ENCODE peak calls at places on chromosomes 2 and 18, in five cellular contexts. H is IMR-90, V is A549, D is MM.1S, U is HCT116. W is an unnamed sample.

GRCh38 chr2:136310005-136310495 is 192.1 kb upstream of the CXCR4 start:
- DNase-seq in H (no peak), V (peak; percentile 8), D (no peak), U (no peak), W (no peak)

GRCh38 chr2:221310720-221311119 is 261.4 kb downstream of the EPHA4 start:
- DNase-seq in H (no peak), V (no peak), D (no peak), U (no peak), W (no peak)

GRCh38 chr2:73203055-73203681 is 794 bp downstream of the NOTO start:
- DNase-seq in H (no peak), V (no peak), D (no peak), U (no peak), W (no peak)

GRCh38 chr2:110873597-110874525 is 141.5 kb downstream of the ACOXL start:
- DNase-seq in H (no peak), V (no peak), D (no peak), U (no peak), W (no peak)

GRCh38 chr2:10120938-10121574 is 1.5 kb upstream of the RRM2 start:
- DNase-seq in H (peak; percentile 21), V (no peak), D (peak; percentile 62), U (no peak), W (no peak)

GRCh38 chr18:6885992-6886823 is 156.7 kb downstream of the ARHGAP28 start:
- DNase-seq in H (peak; percentile 59), V (peak; percentile 27), D (peak; percentile 47), U (no peak), W (no peak)

GRCh38 chr2:64276417-64277095 is 132.3 kb upstream of the PELI1 start:
- DNase-seq in H (no peak), V (no peak), D (no peak), U (no peak), W (no peak)

GRCh38 chr2:27307545-27308358 is 493 bp downstream of the UCN start:
- DNase-seq in H (no peak), V (no peak), D (no peak), U (no peak), W (no peak)

GRCh38 chr2:212027681-212028628 is 510.6 kb downstream of the ERBB4 start:
- DNase-seq in H (peak; percentile 52), V (no peak), D (no peak), U (no peak), W (no peak)

GRCh38 chr2:36414307-36414706 is 58.7 kb downstream of the CRIM1 start:
- DNase-seq in H (no peak), V (no peak), D (no peak), U (no peak), W (no peak)

GRCh38 chr2:105361132-105361889 is 24.0 kb downstream of the C2orf49 start:
- DNase-seq in H (no peak), V (no peak), D (no peak), U (no peak), W (no peak)

GRCh38 chr18:46271488-46271887 is 167.3 kb downstream of the HAUS1 start:
- DNase-seq in H (no peak), V (no peak), D (no peak), U (no peak), W (no peak)

GRCh38 chr2:69888451-69888850 is 5.3 kb upstream of the SNRNP27 start:
- DNase-seq in H (no peak), V (no peak), D (no peak), U (no peak), W (no peak)

GRCh38 chr2:130303142-130303541 is 39.6 kb upstream of the IMP4 start:
- DNase-seq in H (no peak), V (no peak), D (no peak), U (no peak), W (no peak)

DNA sequence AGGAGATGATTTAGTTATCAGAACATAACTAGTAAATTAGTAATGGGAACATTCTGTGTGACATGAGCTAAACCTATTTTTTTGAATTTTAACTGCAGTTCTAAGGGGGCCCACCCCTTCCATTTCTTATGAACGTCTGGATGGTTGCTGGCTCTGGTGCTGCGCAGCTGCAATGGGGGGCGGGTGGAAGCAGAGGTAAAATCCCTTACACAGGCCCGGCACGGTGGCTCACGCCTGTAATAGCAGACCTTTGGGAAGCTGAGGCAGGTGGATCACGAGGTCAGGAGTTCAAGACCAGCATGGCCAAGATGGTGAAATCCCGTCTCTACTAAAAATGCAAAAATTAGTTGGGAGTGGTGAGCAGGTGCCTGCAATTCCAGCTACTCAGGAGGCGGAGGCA is 151.5 kb downstream of the GALR1 start:
- DNase-seq in H (no peak), V (no peak), D (peak; percentile 67), U (no peak), W (no peak)
- H3K27ac ChIP-seq in H (no peak overlapping the region), V (no peak overlapping the region), D (peak overlapping the region; percentile 75), U (no peak overlapping the region), W (no peak overlapping the region)

GRCh38 chr2:165810418-165810817 is 16.4 kb upstream of the GALNT3 start:
- DNase-seq in H (no peak), V (no peak), D (no peak), U (no peak), W (no peak)

GRCh38 chr2:165815742-165816141 is 21.7 kb upstream of the GALNT3 start:
- DNase-seq in H (no peak), V (no peak), D (no peak), U (no peak), W (no peak)

GRCh38 chr2:165815299-165815698 is 21.3 kb upstream of the GALNT3 start:
- DNase-seq in H (no peak), V (no peak), D (no peak), U (no peak), W (no peak)

GRCh38 chr2:165818920-165819319 is 24.9 kb upstream of the GALNT3 start:
- DNase-seq in H (no peak), V (no peak), D (no peak), U (no peak), W (no peak)

GRCh38 chr2:165814473-165814872 is 20.4 kb upstream of the GALNT3 start:
- DNase-seq in H (no peak), V (no peak), D (no peak), U (no peak), W (no peak)
- H3K27ac ChIP-seq in H (no peak overlapping the region), V (no peak overlapping the region), D (no peak overlapping the region), U (no peak overlapping the region), W (no peak overlapping the region)

GRCh38 chr2:162333968-162334367 is 10.0 kb upstream of the GCA start:
- DNase-seq in H (peak; percentile 33), V (no peak), D (peak; percentile 26), U (no peak), W (no peak)
- H3K27ac ChIP-seq in H (no peak overlapping the region), V (no peak overlapping the region), D (no peak overlapping the region), U (no peak overlapping the region), W (no peak overlapping the region)

DNA sequence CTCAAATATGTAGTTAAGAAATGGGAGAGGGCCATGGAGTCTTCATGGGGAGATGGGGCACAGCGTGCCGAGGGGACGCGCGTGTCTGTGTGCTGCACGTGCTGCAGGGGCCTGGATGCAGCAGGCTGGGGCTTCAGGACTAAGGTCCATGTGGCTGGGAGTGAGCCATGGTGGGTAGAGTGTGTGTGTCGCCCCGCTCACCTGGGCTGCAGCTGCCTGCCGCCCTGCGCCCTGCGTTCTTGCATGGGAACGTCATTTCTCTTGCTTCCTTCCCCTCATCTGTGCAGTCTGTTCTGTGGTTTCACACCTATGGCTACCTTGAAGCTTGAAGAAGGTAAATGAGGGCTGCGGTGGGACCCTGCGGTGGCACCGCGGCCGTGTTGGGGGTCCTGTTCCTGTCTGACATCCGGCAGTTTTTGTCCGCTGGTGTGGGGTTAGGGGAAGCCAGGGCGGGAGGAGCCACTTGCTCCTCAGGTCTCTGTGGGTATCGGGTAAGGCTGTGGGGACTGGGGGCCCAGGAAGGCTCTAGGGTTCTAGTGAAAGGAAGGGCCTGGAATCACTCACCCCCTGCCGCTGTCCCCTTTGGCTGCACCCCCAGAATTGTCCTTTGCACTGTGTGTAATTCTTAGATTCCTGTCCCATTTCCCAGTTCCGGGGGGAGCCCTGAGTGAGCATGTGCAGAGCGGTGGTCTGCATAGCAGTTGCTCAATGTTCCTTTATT is 54.1 kb upstream of the HS6ST1 start:
- DNase-seq in H (no peak), V (no peak), D (no peak), U (no peak), W (no peak)
- H3K27ac ChIP-seq in H (no peak overlapping the region), V (no peak overlapping the region), D (peak overlapping the region; percentile 93), U (no peak overlapping the region), W (no peak overlapping the region)

GRCh38 chr2:232421189-232421785 is 14.6 kb downstream of the ALPG start:
- DNase-seq in H (no peak), V (no peak), D (no peak), U (peak; percentile 32), W (no peak)
- H3K27ac ChIP-seq in H (no peak overlapping the region), V (no peak overlapping the region), D (no peak overlapping the region), U (peak overlapping the region; percentile 58), W (no peak overlapping the region)

DNA sequence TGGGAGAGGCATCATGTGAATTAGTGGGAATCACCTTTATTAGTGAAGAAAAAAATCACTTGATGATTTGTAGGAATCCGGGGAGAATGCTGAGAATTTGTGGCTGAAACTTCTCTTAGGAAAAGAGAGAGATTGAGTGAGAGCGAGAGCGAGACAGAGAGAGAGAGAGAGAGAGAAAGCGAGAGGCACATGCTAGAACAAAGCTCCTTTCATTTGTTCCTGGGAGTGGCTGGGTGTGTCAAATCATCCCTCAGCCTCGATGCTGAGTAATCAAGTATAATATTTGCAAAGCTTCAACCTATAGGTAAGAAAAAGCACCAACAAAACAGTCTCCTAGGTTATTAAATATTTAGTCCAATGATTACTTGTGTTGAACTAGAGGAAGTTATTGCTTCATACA is 4.4 kb upstream of the SERPINB5 start:
- DNase-seq in H (no peak), V (peak; percentile 23), D (no peak), U (peak; percentile 62), W (peak; percentile 99)
- H3K27ac ChIP-seq in H (no peak overlapping the region), V (peak overlapping the region; percentile 66), D (no peak overlapping the region), U (no peak overlapping the region), W (peak overlapping the region; percentile 98)

GRCh38 chr2:218026244-218026643 is 23.4 kb upstream of the TNS1 start:
- DNase-seq in H (no peak), V (no peak), D (no peak), U (no peak), W (no peak)
- H3K27ac ChIP-seq in H (no peak overlapping the region), V (no peak overlapping the region), D (no peak overlapping the region), U (no peak overlapping the region), W (no peak overlapping the region)

W was measured in epithelial cell of prostate.